ENCODE peak calls at places on chromosomes 7 and 10, in four cellular contexts. B, A, M and Y are unnamed samples.

GRCh38 chr7:7257899-7258692 is 75.8 kb downstream of the C1GALT1 start:
- DNase-seq in B (no peak), A (no peak), M (no peak), Y (no peak)

GRCh38 chr10:22997102-22997501 is 69.2 kb downstream of the ARMC3 start:
- DNase-seq in B (no peak), A (no peak), M (no peak), Y (no peak)

GRCh38 chr7:112060625-112061024 is 145.6 kb downstream of the DOCK4 start:
- DNase-seq in B (no peak), A (no peak), M (no peak), Y (no peak)

GRCh38 chr7:16171928-16172327 is 249.4 kb downstream of the CRPPA start:
- DNase-seq in B (no peak), A (no peak), M (no peak), Y (no peak)

GRCh38 chr10:101394522-101395133 is 40.7 kb downstream of the BTRC start:
- DNase-seq in B (no peak), A (no peak), M (peak; percentile 13), Y (no peak)

GRCh38 chr10:109393425-109393824 is 529.9 kb downstream of the XPNPEP1 start:
- DNase-seq in B (no peak), A (no peak), M (peak; percentile 8), Y (no peak)

GRCh38 chr7:90111-91063 is 102.0 kb upstream of the FAM20C start:
- DNase-seq in B (no peak), A (no peak), M (peak; percentile 81), Y (no peak)

GRCh38 chr7:26292768-26293560 is 1.3 kb downstream of the SNX10 start:
- DNase-seq in B (no peak), A (no peak), M (no peak), Y (no peak)

GRCh38 chr10:14758994-14759664 is 15.6 kb downstream of the FAM107B start:
- DNase-seq in B (peak; percentile 7), A (no peak), M (no peak), Y (no peak)

GRCh38 chr7:24972991-24973390 is 7.0 kb downstream of the OSBPL3 start:
- DNase-seq in B (no peak), A (no peak), M (no peak), Y (no peak)

GRCh38 chr7:142308326-142308725 is 50.5 kb upstream of the PRSS58 start:
- DNase-seq in B (no peak), A (no peak), M (no peak), Y (no peak)

GRCh38 chr10:60914676-60915075 is 29.3 kb downstream of the RHOBTB1 start:
- DNase-seq in B (no peak), A (no peak), M (no peak), Y (no peak)

GRCh38 chr7:88005191-88005590 is 71.1 kb downstream of the ADAM22 start:
- DNase-seq in B (no peak), A (no peak), M (no peak), Y (no peak)

GRCh38 chr10:22700489-22700888 is 13.9 kb downstream of the PIP4K2A start:
- DNase-seq in B (no peak), A (no peak), M (no peak), Y (no peak)

GRCh38 chr10:124007102-124007772 is 86.2 kb downstream of the CHST15 start:
- DNase-seq in B (no peak), A (no peak), M (no peak), Y (no peak)

GRCh38 chr7:125253454-125254182 is 324.0 kb upstream of the POT1 start:
- DNase-seq in B (no peak), A (no peak), M (no peak), Y (no peak)

GRCh38 chr7:92722541-92722940 is 113.8 kb downstream of the CDK6 start:
- DNase-seq in B (no peak), A (no peak), M (no peak), Y (no peak)

GRCh38 chr10:92408017-92408361 is 117.0 kb downstream of the MARCHF5 start:
- DNase-seq in B (no peak), A (no peak), M (no peak), Y (no peak)

GRCh38 chr10:121593676-121594075 is 4.6 kb downstream of the FGFR2 start:
- DNase-seq in B (no peak), A (no peak), M (no peak), Y (no peak)